ENCODE peak calls at places on chromosome 12, in six cellular contexts. One of them, this sample, is unnamed.

GRCh38 chr12:25416516-25416915 is 136.6 kb downstream of the LMNTD1 start:
- DNase-seq in fibroblast of lung: peak; percentile 8
- DNase-seq in H9: no peak
- DNase-seq in naive thymus-derived CD4-positive, alpha-beta T cell: no peak
- DNase-seq in BE2C: no peak
- DNase-seq in uterus: no peak
- DNase-seq in this sample: no peak

GRCh38 chr12:24360057-24360456 is 410.6 kb upstream of the SOX5 start:
- DNase-seq in uterus: no peak
- DNase-seq in fibroblast of lung: no peak
- DNase-seq in naive thymus-derived CD4-positive, alpha-beta T cell: no peak
- DNase-seq in BE2C: no peak
- DNase-seq in H9: no peak
- DNase-seq in this sample: no peak

GRCh38 chr12:94427520-94428381 is 31.9 kb downstream of the CEP83 start:
- DNase-seq in naive thymus-derived CD4-positive, alpha-beta T cell: no peak
- DNase-seq in fibroblast of lung: peak; percentile 89
- DNase-seq in H9: no peak
- DNase-seq in BE2C: peak; percentile 15
- DNase-seq in uterus: peak; percentile 80
- DNase-seq in this sample: peak; percentile 46

GRCh38 chr12:5452569-5452968 is 20.7 kb downstream of the NTF3 start:
- DNase-seq in H9: no peak
- DNase-seq in naive thymus-derived CD4-positive, alpha-beta T cell: no peak
- DNase-seq in BE2C: no peak
- DNase-seq in uterus: no peak
- DNase-seq in fibroblast of lung: no peak
- DNase-seq in this sample: no peak

GRCh38 chr12:83317641-83318040 is 630.9 kb downstream of the TMTC2 start:
- DNase-seq in naive thymus-derived CD4-positive, alpha-beta T cell: no peak
- DNase-seq in H9: no peak
- DNase-seq in fibroblast of lung: no peak
- DNase-seq in BE2C: no peak
- DNase-seq in uterus: no peak
- DNase-seq in this sample: no peak

GRCh38 chr12:2652401-2653081 is 142.2 kb upstream of the FKBP4 start:
- DNase-seq in H9: peak; percentile 82
- DNase-seq in fibroblast of lung: no peak
- DNase-seq in naive thymus-derived CD4-positive, alpha-beta T cell: no peak
- DNase-seq in uterus: peak; percentile 10
- DNase-seq in BE2C: no peak
- DNase-seq in this sample: no peak

GRCh38 chr12:4824415-4824814 is 85.3 kb upstream of the KCNA1 start:
- DNase-seq in BE2C: no peak
- DNase-seq in H9: no peak
- DNase-seq in fibroblast of lung: peak; percentile 96
- DNase-seq in uterus: no peak
- DNase-seq in naive thymus-derived CD4-positive, alpha-beta T cell: no peak
- DNase-seq in this sample: no peak

GRCh38 chr12:121223283-121223946 is 13.5 kb downstream of the P2RX4 start:
- DNase-seq in H9: peak; percentile 67
- DNase-seq in BE2C: peak; percentile 39
- DNase-seq in fibroblast of lung: no peak
- DNase-seq in naive thymus-derived CD4-positive, alpha-beta T cell: peak; percentile 45
- DNase-seq in uterus: no peak
- DNase-seq in this sample: no peak

GRCh38 chr12:4700621-4701026 is 19.6 kb upstream of the GALNT8 start:
- DNase-seq in naive thymus-derived CD4-positive, alpha-beta T cell: no peak
- DNase-seq in BE2C: no peak
- DNase-seq in uterus: peak; percentile 89
- DNase-seq in fibroblast of lung: peak; percentile 72
- DNase-seq in H9: peak; percentile 55
- DNase-seq in this sample: no peak

GRCh38 chr12:8899835-8900234 is 14.5 kb upstream of the PHC1 start:
- DNase-seq in uterus: no peak
- DNase-seq in BE2C: no peak
- DNase-seq in naive thymus-derived CD4-positive, alpha-beta T cell: no peak
- DNase-seq in fibroblast of lung: no peak
- DNase-seq in H9: no peak
- DNase-seq in this sample: no peak

GRCh38 chr12:116161588-116161987 is 115.9 kb downstream of the MED13L start:
- DNase-seq in BE2C: no peak
- DNase-seq in H9: no peak
- DNase-seq in fibroblast of lung: peak; percentile 46
- DNase-seq in uterus: no peak
- DNase-seq in naive thymus-derived CD4-positive, alpha-beta T cell: no peak
- DNase-seq in this sample: no peak

GRCh38 chr12:31682136-31682962 is 22.9 kb downstream of the ETFBKMT start:
- DNase-seq in fibroblast of lung: peak; percentile 74
- DNase-seq in BE2C: peak; percentile 71
- DNase-seq in uterus: peak; percentile 38
- DNase-seq in naive thymus-derived CD4-positive, alpha-beta T cell: peak; percentile 66
- DNase-seq in H9: peak; percentile 94
- DNase-seq in this sample: peak; percentile 83

GRCh38 chr12:108193922-108194321 is 64.8 kb downstream of the WSCD2 start:
- DNase-seq in H9: no peak
- DNase-seq in uterus: peak; percentile 35
- DNase-seq in naive thymus-derived CD4-positive, alpha-beta T cell: no peak
- DNase-seq in BE2C: peak; percentile 51
- DNase-seq in fibroblast of lung: no peak
- DNase-seq in this sample: peak; percentile 58

GRCh38 chr12:6200266-6201198 is at the start of gene CD9:
- DNase-seq in uterus: peak; percentile 81
- DNase-seq in BE2C: peak; percentile 59
- DNase-seq in H9: peak; percentile 82
- DNase-seq in naive thymus-derived CD4-positive, alpha-beta T cell: peak; percentile 29
- DNase-seq in fibroblast of lung: no peak
- DNase-seq in this sample: peak; percentile 59

GRCh38 chr12:113874326-113874725 is 91.8 kb downstream of the RBM19 start:
- DNase-seq in fibroblast of lung: no peak
- DNase-seq in BE2C: no peak
- DNase-seq in naive thymus-derived CD4-positive, alpha-beta T cell: no peak
- DNase-seq in H9: no peak
- DNase-seq in uterus: no peak
- DNase-seq in this sample: no peak

GRCh38 chr12:72632286-72632685 is 360.1 kb downstream of the TRHDE start:
- DNase-seq in uterus: no peak
- DNase-seq in BE2C: no peak
- DNase-seq in H9: no peak
- DNase-seq in fibroblast of lung: peak; percentile 46
- DNase-seq in naive thymus-derived CD4-positive, alpha-beta T cell: no peak
- DNase-seq in this sample: no peak

GRCh38 chr12:2944401-2945047 is 14.7 kb upstream of the TEAD4 start:
- DNase-seq in uterus: peak; percentile 50
- DNase-seq in BE2C: peak; percentile 55
- DNase-seq in fibroblast of lung: no peak
- DNase-seq in H9: peak; percentile 94
- DNase-seq in naive thymus-derived CD4-positive, alpha-beta T cell: peak; percentile 41
- DNase-seq in this sample: peak; percentile 75

GRCh38 chr12:6769003-6769389 is 2.8 kb downstream of the PTMS start:
- DNase-seq in uterus: peak; percentile 71
- DNase-seq in naive thymus-derived CD4-positive, alpha-beta T cell: no peak
- DNase-seq in H9: peak; percentile 91
- DNase-seq in fibroblast of lung: peak; percentile 51
- DNase-seq in BE2C: peak; percentile 84
- DNase-seq in this sample: peak; percentile 80

GRCh38 chr12:107328442-107329133 is 235.2 kb upstream of the CRY1 start:
- DNase-seq in naive thymus-derived CD4-positive, alpha-beta T cell: no peak
- DNase-seq in BE2C: no peak
- DNase-seq in H9: no peak
- DNase-seq in fibroblast of lung: peak; percentile 81
- DNase-seq in uterus: no peak
- DNase-seq in this sample: peak; percentile 35

GRCh38 chr12:131007031-131007793 is 53.5 kb downstream of the ADGRD1 start:
- DNase-seq in naive thymus-derived CD4-positive, alpha-beta T cell: no peak
- DNase-seq in H9: no peak
- DNase-seq in BE2C: peak; percentile 87
- DNase-seq in uterus: peak; percentile 36
- DNase-seq in fibroblast of lung: no peak
- DNase-seq in this sample: no peak

GRCh38 chr12:120007272-120007671 is 18.2 kb downstream of the BICDL1 start:
- DNase-seq in BE2C: no peak
- DNase-seq in fibroblast of lung: no peak
- DNase-seq in H9: no peak
- DNase-seq in uterus: no peak
- DNase-seq in naive thymus-derived CD4-positive, alpha-beta T cell: peak; percentile 69
- DNase-seq in this sample: peak; percentile 89

GRCh38 chr12:128609861-128610260 is 213.9 kb downstream of the SLC15A4 start:
- DNase-seq in fibroblast of lung: no peak
- DNase-seq in BE2C: no peak
- DNase-seq in uterus: no peak
- DNase-seq in naive thymus-derived CD4-positive, alpha-beta T cell: no peak
- DNase-seq in H9: peak; percentile 53
- DNase-seq in this sample: no peak

GRCh38 chr12:117857632-117858274 is 111.0 kb downstream of the KSR2 start:
- DNase-seq in naive thymus-derived CD4-positive, alpha-beta T cell: peak; percentile 28
- DNase-seq in fibroblast of lung: peak; percentile 28
- DNase-seq in uterus: no peak
- DNase-seq in BE2C: peak; percentile 46
- DNase-seq in H9: peak; percentile 88
- DNase-seq in this sample: peak; percentile 36

GRCh38 chr12:13099066-13099909 is 4.2 kb downstream of the GSG1 start:
- DNase-seq in BE2C: no peak
- DNase-seq in H9: no peak
- DNase-seq in naive thymus-derived CD4-positive, alpha-beta T cell: no peak
- DNase-seq in uterus: peak; percentile 37
- DNase-seq in fibroblast of lung: peak; percentile 52
- DNase-seq in this sample: no peak

DNA sequence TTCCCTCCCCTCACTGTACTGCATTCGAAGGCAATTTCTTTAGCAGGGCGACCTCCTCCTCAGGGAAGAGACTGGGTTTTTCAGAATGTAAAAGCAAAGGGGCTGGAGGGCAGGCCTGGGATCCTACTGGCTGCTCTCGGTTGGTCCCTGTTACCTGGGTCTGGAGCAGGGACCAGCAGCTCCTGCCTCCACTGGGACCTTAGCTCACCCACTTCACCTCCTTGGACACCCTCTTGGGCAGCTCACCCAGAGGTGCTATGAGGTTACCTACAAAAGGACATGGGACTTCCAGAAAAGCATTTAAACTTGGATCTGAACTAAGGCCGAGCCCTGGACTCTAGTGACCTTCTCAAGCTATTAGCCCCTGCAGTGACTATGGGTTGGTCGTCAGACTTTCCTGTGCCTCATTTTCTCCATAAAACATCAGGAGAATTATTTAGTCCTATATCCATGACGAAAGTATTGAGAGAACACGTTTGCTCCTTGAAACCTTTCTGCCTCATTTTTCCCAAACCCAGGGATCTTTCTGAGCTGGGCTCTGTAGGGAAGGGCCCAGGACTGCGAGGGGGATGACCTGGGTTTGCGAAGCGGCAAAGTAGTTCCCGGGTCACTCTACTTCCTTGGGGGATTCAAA is 65.0 kb downstream of the FBXL14 start:
- DNase-seq in fibroblast of lung: no peak
- DNase-seq in naive thymus-derived CD4-positive, alpha-beta T cell: no peak
- DNase-seq in H9: peak; percentile 32
- DNase-seq in BE2C: no peak
- DNase-seq in uterus: no peak
- DNase-seq in this sample: no peak
- H3K27me3 ChIP-seq in fibroblast of lung: no peaks in the 10 kb centered on the region
- H3K27me3 ChIP-seq in naive thymus-derived CD4-positive, alpha-beta T cell: peaks cover 31% of the 10 kb centered on the region
- H3K27me3 ChIP-seq in H9: peaks cover 35% of the 10 kb centered on the region
- H3K27me3 ChIP-seq in BE2C: peaks cover 67% of the 10 kb centered on the region
- H3K27me3 ChIP-seq in uterus: peaks cover 4% of the 10 kb centered on the region
- H3K27me3 ChIP-seq in this sample: no peaks in the 10 kb centered on the region

GRCh38 chr12:47734725-47735480 is 9.6 kb upstream of the ENDOU start:
- DNase-seq in naive thymus-derived CD4-positive, alpha-beta T cell: no peak
- DNase-seq in uterus: no peak
- DNase-seq in fibroblast of lung: no peak
- DNase-seq in BE2C: no peak
- DNase-seq in H9: peak; percentile 66
- DNase-seq in this sample: no peak

GRCh38 chr12:47732504-47732903 is 7.2 kb upstream of the ENDOU start:
- DNase-seq in naive thymus-derived CD4-positive, alpha-beta T cell: no peak
- DNase-seq in fibroblast of lung: no peak
- DNase-seq in uterus: no peak
- DNase-seq in BE2C: no peak
- DNase-seq in H9: no peak
- DNase-seq in this sample: no peak

GRCh38 chr12:47731723-47732122 is 6.4 kb upstream of the ENDOU start:
- DNase-seq in fibroblast of lung: no peak
- DNase-seq in uterus: no peak
- DNase-seq in BE2C: no peak
- DNase-seq in H9: no peak
- DNase-seq in naive thymus-derived CD4-positive, alpha-beta T cell: no peak
- DNase-seq in this sample: no peak

GRCh38 chr12:47735649-47736048 is 10.4 kb upstream of the ENDOU start:
- DNase-seq in BE2C: no peak
- DNase-seq in fibroblast of lung: peak; percentile 25
- DNase-seq in uterus: no peak
- DNase-seq in naive thymus-derived CD4-positive, alpha-beta T cell: no peak
- DNase-seq in H9: no peak
- DNase-seq in this sample: no peak

GRCh38 chr12:47733142-47733541 is 7.9 kb upstream of the ENDOU start:
- DNase-seq in uterus: no peak
- DNase-seq in fibroblast of lung: no peak
- DNase-seq in BE2C: no peak
- DNase-seq in H9: no peak
- DNase-seq in naive thymus-derived CD4-positive, alpha-beta T cell: no peak
- DNase-seq in this sample: no peak
- H3K4me1 ChIP-seq in uterus: peaks cover 9% of the 10 kb centered on the region
- H3K4me1 ChIP-seq in fibroblast of lung: peaks cover 30% of the 10 kb centered on the region
- H3K4me1 ChIP-seq in BE2C: peaks cover 5% of the 10 kb centered on the region
- H3K4me1 ChIP-seq in H9: peaks cover 3% of the 10 kb centered on the region
- H3K4me1 ChIP-seq in naive thymus-derived CD4-positive, alpha-beta T cell: no peaks in the 10 kb centered on the region
- H3K4me1 ChIP-seq in this sample: no peaks in the 10 kb centered on the region

DNA sequence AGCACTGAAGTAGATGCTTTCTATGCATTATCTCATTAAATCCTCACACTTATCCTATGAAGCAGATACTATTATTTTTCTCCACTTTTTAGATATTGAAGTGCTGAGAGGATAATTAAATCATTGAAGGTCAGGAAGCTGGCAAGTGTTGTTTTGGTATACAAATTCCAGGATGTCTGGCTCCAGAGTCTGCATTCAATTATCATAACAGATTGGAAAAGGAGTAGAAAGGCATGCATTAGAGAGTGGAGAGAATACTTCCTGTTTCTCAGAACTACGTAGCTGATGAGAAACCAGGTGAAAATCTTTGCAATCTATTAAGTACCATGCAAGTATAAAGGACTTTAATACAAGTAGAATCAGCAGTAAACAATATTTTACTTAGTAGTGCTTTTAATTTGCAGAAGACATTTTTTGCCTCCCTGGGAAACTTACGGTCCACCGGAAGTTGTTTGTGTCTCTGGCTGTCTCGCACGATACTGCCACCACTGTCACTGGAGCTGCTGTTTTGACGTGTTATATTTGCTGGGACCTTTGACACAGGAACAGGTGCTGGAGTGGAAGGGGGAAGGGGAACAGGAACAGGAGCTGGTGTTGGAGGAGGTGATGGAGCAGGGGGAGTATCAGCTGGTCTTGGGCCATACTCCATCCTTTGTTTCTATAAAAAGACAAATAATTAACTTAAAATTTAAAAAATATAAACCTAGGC is 158.0 kb downstream of the EPS8 start:
- DNase-seq in uterus: no peak
- DNase-seq in BE2C: no peak
- DNase-seq in H9: no peak
- DNase-seq in fibroblast of lung: no peak
- DNase-seq in naive thymus-derived CD4-positive, alpha-beta T cell: no peak
- DNase-seq in this sample: no peak
- H3K27me3 ChIP-seq in uterus: no peaks in the 10 kb centered on the region
- H3K27me3 ChIP-seq in BE2C: peaks cover 14% of the 10 kb centered on the region
- H3K27me3 ChIP-seq in H9: no peaks in the 10 kb centered on the region
- H3K27me3 ChIP-seq in fibroblast of lung: no peaks in the 10 kb centered on the region
- H3K27me3 ChIP-seq in naive thymus-derived CD4-positive, alpha-beta T cell: no peaks in the 10 kb centered on the region
- H3K27me3 ChIP-seq in this sample: no peaks in the 10 kb centered on the region

GRCh38 chr12:132505852-132506219 is 15.9 kb downstream of the FBRSL1 start:
- DNase-seq in BE2C: no peak
- DNase-seq in naive thymus-derived CD4-positive, alpha-beta T cell: no peak
- DNase-seq in fibroblast of lung: no peak
- DNase-seq in uterus: no peak
- DNase-seq in H9: no peak
- DNase-seq in this sample: no peak
- H3K4me1 ChIP-seq in BE2C: peaks cover 28% of the 10 kb centered on the region
- H3K4me1 ChIP-seq in naive thymus-derived CD4-positive, alpha-beta T cell: peaks cover 34% of the 10 kb centered on the region
- H3K4me1 ChIP-seq in fibroblast of lung: peaks cover 3% of the 10 kb centered on the region
- H3K4me1 ChIP-seq in uterus: no peaks in the 10 kb centered on the region
- H3K4me1 ChIP-seq in H9: peaks cover 4% of the 10 kb centered on the region
- H3K4me1 ChIP-seq in this sample: no peaks in the 10 kb centered on the region